ENCODE peak calls at places on chromosome 18, in six cellular contexts. S, K, W, B, D and T are unnamed samples.

GRCh38 chr18:27750014-27750413 is 426.9 kb downstream of the CDH2 start:
- DNase-seq in S (no peak), K (no peak), W (peak; percentile 73), B (peak; percentile 67), D (peak; percentile 47), T (peak; percentile 3)

GRCh38 chr18:45828917-45829811 is 3.7 kb downstream of the SIGLEC15 start:
- DNase-seq in S (no peak), K (no peak), W (no peak), B (peak; percentile 73), D (no peak), T (no peak)

GRCh38 chr18:77248873-77249582 is 620 bp upstream of the GALR1 start:
- DNase-seq in S (no peak), K (no peak), W (no peak), B (no peak), D (no peak), T (no peak)

GRCh38 chr18:6412933-6413472 is 1.7 kb downstream of the L3MBTL4 start:
- DNase-seq in S (no peak), K (no peak), W (no peak), B (no peak), D (no peak), T (no peak)

GRCh38 chr18:67402543-67402942 is 114.0 kb downstream of the DSEL start:
- DNase-seq in S (no peak), K (no peak), W (no peak), B (no peak), D (no peak), T (no peak)

GRCh38 chr18:45777393-45777792 is 48.1 kb upstream of the SIGLEC15 start:
- DNase-seq in S (no peak), K (no peak), W (peak; percentile 53), B (no peak), D (no peak), T (no peak)

GRCh38 chr18:59744271-59744721 is 47.1 kb upstream of the CCBE1 start:
- DNase-seq in S (no peak), K (no peak), W (peak; percentile 63), B (no peak), D (no peak), T (no peak)

GRCh38 chr18:12839057-12839525 is 44.9 kb downstream of the PTPN2 start:
- DNase-seq in S (peak; percentile 18), K (no peak), W (no peak), B (peak; percentile 45), D (no peak), T (no peak)

GRCh38 chr18:30992231-30992630 is 50.3 kb downstream of the DSC3 start:
- DNase-seq in S (no peak), K (no peak), W (no peak), B (no peak), D (no peak), T (no peak)

GRCh38 chr18:73461780-73462059 is 593.9 kb upstream of the NETO1 start:
- DNase-seq in S (no peak), K (no peak), W (peak; percentile 16), B (no peak), D (no peak), T (no peak)

GRCh38 chr18:75121266-75121665 is 87.7 kb downstream of the PTGR3 start:
- DNase-seq in S (no peak), K (no peak), W (no peak), B (no peak), D (no peak), T (no peak)

GRCh38 chr18:32735781-32736180 is 37.0 kb downstream of the KLHL14 start:
- DNase-seq in S (no peak), K (no peak), W (peak; percentile 48), B (no peak), D (peak; percentile 40), T (no peak)

GRCh38 chr18:68604256-68604655 is 110.7 kb downstream of the TMX3 start:
- DNase-seq in S (no peak), K (no peak), W (no peak), B (no peak), D (no peak), T (no peak)

GRCh38 chr18:35122586-35123224 is 81.5 kb downstream of the MAPRE2 start:
- DNase-seq in S (peak; percentile 61), K (no peak), W (no peak), B (no peak), D (peak; percentile 78), T (no peak)

GRCh38 chr18:76613058-76613457 is 118.0 kb upstream of the ZNF516 start:
- DNase-seq in S (no peak), K (no peak), W (no peak), B (no peak), D (no peak), T (no peak)